ENCODE peak calls at places on chromosome 6, in four cellular contexts. One of them, this sample, is unnamed.

GRCh38 chr6:161434331-161434730 is 160.5 kb upstream of the AGPAT4 start:
- DNase-seq in A673: no peak
- DNase-seq in psoas muscle: no peak
- DNase-seq in right atrium auricular region: no peak
- DNase-seq in this sample: peak; percentile 52

GRCh38 chr6:89927788-89928565 is 33.7 kb downstream of the GJA10 start:
- DNase-seq in A673: no peak
- DNase-seq in psoas muscle: no peak
- DNase-seq in right atrium auricular region: no peak
- DNase-seq in this sample: peak; percentile 45

GRCh38 chr6:26251354-26252081 is 113.5 kb upstream of the BTN3A2 start:
- DNase-seq in A673: peak; percentile 96
- DNase-seq in psoas muscle: peak; percentile 57
- DNase-seq in right atrium auricular region: no peak
- DNase-seq in this sample: peak; percentile 94

GRCh38 chr6:168261234-168261633 is 58.3 kb downstream of the DACT2 start:
- DNase-seq in A673: no peak
- DNase-seq in psoas muscle: no peak
- DNase-seq in right atrium auricular region: no peak
- DNase-seq in this sample: no peak

GRCh38 chr6:89048985-89049384 is 31.6 kb upstream of the PNRC1 start:
- DNase-seq in A673: peak; percentile 36
- DNase-seq in psoas muscle: no peak
- DNase-seq in right atrium auricular region: peak; percentile 54
- DNase-seq in this sample: no peak

GRCh38 chr6:117555882-117556498 is 46.3 kb downstream of the GOPC start:
- DNase-seq in A673: peak; percentile 45
- DNase-seq in psoas muscle: no peak
- DNase-seq in right atrium auricular region: no peak
- DNase-seq in this sample: peak; percentile 49

GRCh38 chr6:961407-961930 is 268.5 kb upstream of the EXOC2 start:
- DNase-seq in A673: no peak
- DNase-seq in psoas muscle: no peak
- DNase-seq in right atrium auricular region: no peak
- DNase-seq in this sample: no peak

GRCh38 chr6:14046476-14047068 is 71.0 kb upstream of the CD83 start:
- DNase-seq in A673: peak; percentile 66
- DNase-seq in psoas muscle: no peak
- DNase-seq in right atrium auricular region: no peak
- DNase-seq in this sample: peak; percentile 56

GRCh38 chr6:3847521-3847920 is 1.7 kb upstream of the FAM50B start:
- DNase-seq in A673: no peak
- DNase-seq in psoas muscle: no peak
- DNase-seq in right atrium auricular region: no peak
- DNase-seq in this sample: no peak

DNA sequence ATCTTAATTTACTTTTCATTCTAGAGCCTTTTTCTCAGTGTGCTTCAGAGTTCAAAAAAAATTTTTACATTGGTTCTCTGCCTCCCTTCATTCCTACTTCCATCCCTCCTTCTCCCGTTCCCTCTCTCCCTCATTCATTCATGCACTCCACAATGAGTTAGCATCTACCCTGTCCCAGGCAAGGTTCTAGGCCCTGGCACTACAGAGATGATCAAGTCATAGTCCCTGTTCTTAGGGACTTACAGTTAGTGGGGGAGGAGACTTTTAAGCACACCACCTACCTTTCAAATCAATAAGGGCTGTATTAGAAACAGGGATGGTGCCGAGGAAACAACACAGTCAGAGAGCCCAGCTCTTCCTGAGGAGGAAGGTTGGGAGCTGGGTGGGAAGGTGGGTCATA is 40.3 kb downstream of the MAP3K5 start:
- DNase-seq in A673: no peak
- DNase-seq in psoas muscle: no peak
- DNase-seq in right atrium auricular region: no peak
- DNase-seq in this sample: no peak
- H3K27ac ChIP-seq in A673: no peak overlapping the region
- H3K27ac ChIP-seq in psoas muscle: no peak overlapping the region
- H3K27ac ChIP-seq in right atrium auricular region: peak overlapping the region; percentile 6
- H3K27ac ChIP-seq in this sample: no peak overlapping the region

GRCh38 chr6:53293691-53294090 is 55.1 kb downstream of the ELOVL5 start:
- DNase-seq in A673: no peak
- DNase-seq in psoas muscle: no peak
- DNase-seq in right atrium auricular region: no peak
- DNase-seq in this sample: no peak
- H3K36me3 ChIP-seq in A673: peaks cover 15% of the 10 kb centered on the region
- H3K36me3 ChIP-seq in psoas muscle: no peaks in the 10 kb centered on the region
- H3K36me3 ChIP-seq in right atrium auricular region: peaks cover 9% of the 10 kb centered on the region
- H3K36me3 ChIP-seq in this sample: peaks cover 10% of the 10 kb centered on the region

DNA sequence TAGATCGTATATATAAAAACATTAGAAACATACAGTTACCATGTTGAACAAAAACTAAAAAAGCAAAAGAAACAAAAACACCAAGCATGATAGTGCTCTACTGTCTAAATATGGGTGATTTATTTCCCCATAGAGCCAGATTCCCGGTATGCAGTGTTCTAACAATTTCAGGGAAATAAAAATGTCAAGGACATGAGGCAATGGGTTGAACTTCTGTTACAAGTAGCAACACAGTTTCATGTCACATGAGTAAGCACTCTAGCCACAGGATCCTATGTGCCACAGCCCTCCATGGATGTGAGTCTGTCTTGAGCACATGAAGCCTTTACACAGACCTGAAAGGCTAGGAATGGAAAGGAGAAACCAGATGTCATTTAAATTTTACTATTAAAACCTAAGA is 96.0 kb downstream of the MAP3K5 start:
- DNase-seq in A673: no peak
- DNase-seq in psoas muscle: no peak
- DNase-seq in right atrium auricular region: no peak
- DNase-seq in this sample: no peak
- H3K27ac ChIP-seq in A673: no peak overlapping the region
- H3K27ac ChIP-seq in psoas muscle: no peak overlapping the region
- H3K27ac ChIP-seq in right atrium auricular region: no peak overlapping the region
- H3K27ac ChIP-seq in this sample: no peak overlapping the region

DNA sequence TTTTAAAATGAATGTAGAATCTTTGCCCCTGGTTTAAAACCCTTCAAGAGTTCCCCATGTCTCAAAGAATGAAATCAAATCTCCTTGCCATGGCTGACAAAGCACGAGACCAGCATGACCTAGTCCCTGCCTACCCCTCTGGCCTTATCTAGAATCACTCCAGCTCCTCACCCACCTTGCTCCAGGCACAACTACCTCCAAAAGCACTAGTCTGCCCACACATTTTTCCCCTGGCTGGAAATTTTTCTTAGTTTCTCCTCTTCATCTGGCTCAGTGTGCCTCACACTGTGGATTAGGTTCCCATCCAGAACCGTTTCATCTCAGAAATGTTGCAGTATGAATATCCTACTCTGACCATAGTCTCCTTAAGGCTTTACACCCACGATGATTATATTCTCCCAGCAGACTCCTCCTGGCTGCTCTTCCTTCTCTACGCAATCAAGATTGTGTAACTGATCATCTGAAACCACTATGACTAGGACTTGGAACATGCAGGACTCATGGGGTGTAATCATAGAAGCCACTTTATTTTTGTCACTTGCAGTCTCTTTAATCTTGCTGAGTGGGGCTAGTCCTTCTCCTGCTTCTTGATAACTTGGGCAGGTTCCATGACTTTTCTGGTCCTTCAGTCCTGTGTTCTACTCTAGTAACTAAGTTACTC is 7.8 kb upstream of the MRS2 start:
- DNase-seq in A673: peak; percentile 71
- DNase-seq in psoas muscle: no peak
- DNase-seq in right atrium auricular region: no peak
- DNase-seq in this sample: peak; percentile 78
- H3K36me3 ChIP-seq in A673: no peaks in the 10 kb centered on the region
- H3K36me3 ChIP-seq in psoas muscle: no peaks in the 10 kb centered on the region
- H3K36me3 ChIP-seq in right atrium auricular region: no peaks in the 10 kb centered on the region
- H3K36me3 ChIP-seq in this sample: no peaks in the 10 kb centered on the region

GRCh38 chr6:108737594-108738546 is 110.4 kb upstream of the ARMC2 start:
- DNase-seq in A673: peak; percentile 78
- DNase-seq in psoas muscle: no peak
- DNase-seq in right atrium auricular region: peak; percentile 91
- DNase-seq in this sample: peak; percentile 89
- H3K27ac ChIP-seq in A673: no peak overlapping the region
- H3K27ac ChIP-seq in psoas muscle: no peak overlapping the region
- H3K27ac ChIP-seq in right atrium auricular region: peak overlapping the region; percentile 62
- H3K27ac ChIP-seq in this sample: no peak overlapping the region

GRCh38 chr6:96522469-96523009 is 933 bp downstream of the UFL1 start:
- DNase-seq in A673: peak; percentile 39
- DNase-seq in psoas muscle: no peak
- DNase-seq in right atrium auricular region: no peak
- DNase-seq in this sample: peak; percentile 22

GRCh38 chr6:96532399-96532798 is 10.8 kb downstream of the UFL1 start:
- DNase-seq in A673: peak; percentile 59
- DNase-seq in psoas muscle: no peak
- DNase-seq in right atrium auricular region: no peak
- DNase-seq in this sample: no peak

DNA sequence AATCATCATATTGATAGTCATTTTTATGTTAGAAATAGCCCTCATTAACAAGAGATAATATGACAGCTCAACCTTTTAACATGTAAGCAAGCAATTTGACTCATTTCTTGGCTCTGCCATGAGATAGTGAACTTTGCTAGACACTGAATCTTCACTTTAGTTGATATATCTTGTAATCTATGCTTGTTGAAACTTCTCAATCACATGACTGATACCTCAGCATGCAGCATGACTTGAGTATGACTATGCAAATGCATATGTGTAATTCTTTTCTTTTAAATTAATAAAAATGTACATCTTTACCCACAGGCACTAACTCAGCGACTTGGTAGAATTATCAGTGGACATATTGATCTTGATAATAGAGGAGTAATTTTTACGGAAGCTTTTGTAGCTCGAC is 6.6 kb downstream of the UFL1 start:
- DNase-seq in A673: no peak
- DNase-seq in psoas muscle: no peak
- DNase-seq in right atrium auricular region: no peak
- DNase-seq in this sample: no peak
- H3K36me3 ChIP-seq in A673: peaks cover 80% of the 10 kb centered on the region
- H3K36me3 ChIP-seq in psoas muscle: peaks cover 2% of the 10 kb centered on the region
- H3K36me3 ChIP-seq in right atrium auricular region: peaks cover 65% of the 10 kb centered on the region
- H3K36me3 ChIP-seq in this sample: peaks cover 82% of the 10 kb centered on the region

GRCh38 chr6:131368077-131368911 is 204.7 kb upstream of the ARG1 start:
- DNase-seq in A673: peak; percentile 94
- DNase-seq in psoas muscle: peak; percentile 59
- DNase-seq in right atrium auricular region: no peak
- DNase-seq in this sample: no peak
- H3K27ac ChIP-seq in A673: peak overlapping the region; percentile 84
- H3K27ac ChIP-seq in psoas muscle: no peak overlapping the region
- H3K27ac ChIP-seq in right atrium auricular region: no peak overlapping the region
- H3K27ac ChIP-seq in this sample: no peak overlapping the region

GRCh38 chr6:10756085-10756484 is 8.5 kb downstream of the TMEM14B start:
- DNase-seq in A673: no peak
- DNase-seq in psoas muscle: no peak
- DNase-seq in right atrium auricular region: no peak
- DNase-seq in this sample: no peak

GRCh38 chr6:10759312-10759839 is 11.8 kb downstream of the TMEM14B start:
- DNase-seq in A673: peak; percentile 83
- DNase-seq in psoas muscle: no peak
- DNase-seq in right atrium auricular region: no peak
- DNase-seq in this sample: peak; percentile 89

GRCh38 chr6:10763006-10763405 is 15.4 kb downstream of the TMEM14B start:
- DNase-seq in A673: no peak
- DNase-seq in psoas muscle: no peak
- DNase-seq in right atrium auricular region: no peak
- DNase-seq in this sample: no peak

DNA sequence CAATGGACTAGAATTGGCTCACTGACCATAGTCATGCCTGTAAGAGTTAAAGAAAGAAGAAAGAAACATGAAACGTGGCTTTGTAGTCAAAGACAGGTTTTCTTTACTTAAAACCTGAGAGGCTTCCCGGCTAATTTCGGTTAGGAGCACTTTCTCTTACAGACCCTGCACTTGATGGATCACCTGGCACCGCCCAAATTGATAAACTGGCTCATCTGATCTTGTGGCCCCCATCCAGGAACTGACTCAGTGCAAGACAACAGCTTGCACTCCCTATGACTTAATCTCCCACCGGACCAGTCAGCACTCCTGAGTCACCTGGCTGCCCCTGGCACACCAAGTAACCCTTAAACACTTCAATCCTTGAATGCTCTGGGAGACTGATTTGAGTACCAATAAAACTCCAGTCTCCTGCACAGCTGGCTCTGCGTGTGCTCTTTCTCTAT is 12.3 kb downstream of the TMEM14B start:
- DNase-seq in A673: no peak
- DNase-seq in psoas muscle: peak; percentile 57
- DNase-seq in right atrium auricular region: no peak
- DNase-seq in this sample: peak; percentile 25
- H3K36me3 ChIP-seq in A673: peaks cover 30% of the 10 kb centered on the region
- H3K36me3 ChIP-seq in psoas muscle: peaks cover 3% of the 10 kb centered on the region
- H3K36me3 ChIP-seq in right atrium auricular region: peaks cover 29% of the 10 kb centered on the region
- H3K36me3 ChIP-seq in this sample: peaks cover 16% of the 10 kb centered on the region

GRCh38 chr6:32196682-32197616 is 4.5 kb upstream of the GPSM3 start:
- DNase-seq in A673: no peak
- DNase-seq in psoas muscle: peak; percentile 75
- DNase-seq in right atrium auricular region: no peak
- DNase-seq in this sample: peak; percentile 51

GRCh38 chr6:32200711-32201475 is 8.4 kb upstream of the GPSM3 start:
- DNase-seq in A673: no peak
- DNase-seq in psoas muscle: no peak
- DNase-seq in right atrium auricular region: no peak
- DNase-seq in this sample: no peak

GRCh38 chr6:32198866-32199265 is 6.4 kb upstream of the GPSM3 start:
- DNase-seq in A673: no peak
- DNase-seq in psoas muscle: no peak
- DNase-seq in right atrium auricular region: no peak
- DNase-seq in this sample: no peak

GRCh38 chr6:32195902-32196681 is 3.6 kb upstream of the GPSM3 start:
- DNase-seq in A673: peak; percentile 92
- DNase-seq in psoas muscle: peak; percentile 94
- DNase-seq in right atrium auricular region: peak; percentile 96
- DNase-seq in this sample: peak; percentile 98

GRCh38 chr6:32198345-32198696 is 5.9 kb upstream of the GPSM3 start:
- DNase-seq in A673: no peak
- DNase-seq in psoas muscle: no peak
- DNase-seq in right atrium auricular region: no peak
- DNase-seq in this sample: no peak
- H3K27ac ChIP-seq in A673: no peak overlapping the region
- H3K27ac ChIP-seq in psoas muscle: no peak overlapping the region
- H3K27ac ChIP-seq in right atrium auricular region: no peak overlapping the region
- H3K27ac ChIP-seq in this sample: no peak overlapping the region

DNA sequence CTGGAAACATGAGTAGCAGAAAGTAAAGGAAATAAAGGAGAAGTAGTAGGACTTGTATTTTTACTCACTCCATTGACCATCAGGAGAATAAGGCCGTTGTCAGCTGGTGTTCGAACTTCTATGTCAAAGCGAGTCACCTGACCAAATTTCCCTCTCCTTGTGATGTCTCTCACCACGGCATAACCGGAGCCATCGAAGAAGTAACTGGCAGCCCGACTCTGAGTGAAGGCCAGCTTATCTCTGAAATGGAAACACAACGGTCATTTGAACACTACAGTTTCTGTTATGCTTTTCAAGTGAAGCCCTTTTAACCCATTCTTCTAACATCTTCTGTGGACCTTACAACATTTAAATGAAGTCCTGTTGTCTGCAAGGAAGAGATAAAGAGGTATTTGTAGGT is 51.7 kb downstream of the FAM229B start:
- DNase-seq in A673: no peak
- DNase-seq in psoas muscle: no peak
- DNase-seq in right atrium auricular region: no peak
- DNase-seq in this sample: no peak
- H3K36me3 ChIP-seq in A673: no peaks in the 10 kb centered on the region
- H3K36me3 ChIP-seq in psoas muscle: peaks cover 2% of the 10 kb centered on the region
- H3K36me3 ChIP-seq in right atrium auricular region: peaks cover 88% of the 10 kb centered on the region
- H3K36me3 ChIP-seq in this sample: peaks cover 97% of the 10 kb centered on the region